ENCODE peak calls at places on chromosomes 6 and 20, in ten cellular contexts. S is PC-3, O is uterus, L is heart right ventricle, N is IMR-90, I is endodermal cell, E is A549, C is left lung, D is tibial artery, Z is upper lobe of left lung. K is an unnamed sample. For H3K4me1, the result is how much of the 10 kb centered on the place peaks cover.

GRCh38 chr6:90078513-90079289 is 184.4 kb downstream of the GJA10 start:
- DNase-seq in C (no peak), S (no peak), D (no peak), I (no peak), N (no peak), L (no peak), Z (no peak), O (no peak), E (no peak), K (no peak)

GRCh38 chr6:160198577-160199211 is 59.9 kb downstream of the SLC22A2 start:
- DNase-seq in D (no peak), O (no peak), I (no peak), L (no peak), Z (no peak), E (peak), C (no peak), N (no peak), S (peak), K (no peak)

GRCh38 chr6:107813555-107814194 is 10.4 kb downstream of the SCML4 start:
- DNase-seq in Z (no peak), N (no peak), I (peak), E (no peak), C (no peak), S (no peak), O (no peak), L (no peak), D (no peak), K (peak)

GRCh38 chr6:137160763-137161162 is 12.7 kb downstream of the IL22RA2 start:
- DNase-seq in N (peak), L (no peak), C (no peak), Z (no peak), S (peak), O (no peak), D (no peak), E (no peak), I (no peak), K (peak)

GRCh38 chr6:21115111-21115510 is 478.4 kb upstream of the SOX4 start:
- DNase-seq in C (no peak), O (no peak), S (no peak), Z (no peak), I (no peak), N (peak), D (no peak), L (peak), E (no peak), K (no peak)

GRCh38 chr6:87092435-87092834 is 2.5 kb downstream of the CGA start:
- DNase-seq in N (no peak), I (no peak), D (no peak), S (no peak), E (no peak), L (no peak), C (no peak), O (no peak), Z (no peak), K (no peak)

GRCh38 chr6:139540276-139540675 is 165.8 kb upstream of the CITED2 start:
- DNase-seq in S (peak), N (peak), E (no peak), I (no peak), L (no peak), D (no peak), O (no peak), C (peak), Z (no peak), K (no peak)

GRCh38 chr6:96499781-96500180 is 21.8 kb upstream of the UFL1 start:
- DNase-seq in D (no peak), I (no peak), Z (no peak), C (no peak), E (no peak), O (no peak), L (no peak), S (no peak), N (no peak), K (no peak)

GRCh38 chr6:151773382-151773781 is 34.1 kb upstream of the ESR1 start:
- DNase-seq in L (no peak), D (no peak), N (no peak), O (no peak), C (no peak), Z (no peak), E (no peak), I (peak), S (peak), K (no peak)

DNA sequence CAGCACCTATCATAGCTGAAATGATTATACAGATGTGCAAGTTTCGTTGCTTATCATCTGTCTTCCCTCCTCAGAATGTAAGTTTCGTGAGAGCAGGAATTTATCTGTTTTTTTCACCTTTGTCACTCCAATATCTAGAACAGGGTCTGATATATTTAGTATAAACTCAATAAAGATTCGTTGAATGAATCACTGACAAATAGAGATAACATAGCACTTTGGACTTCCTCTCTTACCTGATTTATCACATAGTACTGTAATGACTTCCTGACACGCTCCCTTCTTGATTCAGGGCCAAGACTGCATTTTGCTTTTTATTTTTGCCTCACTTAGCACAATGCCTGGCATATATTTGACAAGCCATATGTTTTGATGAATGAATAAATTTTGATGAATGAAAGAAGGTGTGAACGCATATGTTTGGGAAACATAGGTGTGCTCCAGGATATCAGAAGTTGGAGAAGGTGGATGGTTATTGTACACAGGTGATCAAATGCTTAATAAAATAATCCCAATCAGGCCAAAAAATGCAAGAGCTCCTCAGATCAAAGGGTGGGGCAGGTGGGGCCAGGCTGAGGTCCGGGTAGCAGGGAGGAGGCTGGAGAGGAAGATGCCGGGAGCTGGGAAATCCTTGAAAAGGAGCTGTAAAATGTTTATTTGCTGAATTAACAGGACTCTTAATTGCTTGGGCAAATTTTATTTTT is 33.0 kb downstream of the PIM1 start:
- DNase-seq in D (no peak), Z (no peak), S (peak), L (no peak), C (no peak), N (no peak), O (no peak), I (peak), E (no peak), K (no peak)
- H3K4me1 ChIP-seq in D (under half), Z (under half), S (under half), L (under half), C (under half), N (under half), O (under half), I (under half), E (under half), K (under half)

GRCh38 chr6:124795879-124796838 is 166.1 kb upstream of the RNF217 start:
- DNase-seq in C (peak), D (no peak), E (peak), S (peak), I (peak), N (peak), L (peak), O (no peak), Z (no peak), K (no peak)
- H3K27ac ChIP-seq in C (no peak), D (no peak), E (no peak), S (no peak), I (peak), N (no peak), L (no peak), O (no peak), Z (no peak), K (no peak)

DNA sequence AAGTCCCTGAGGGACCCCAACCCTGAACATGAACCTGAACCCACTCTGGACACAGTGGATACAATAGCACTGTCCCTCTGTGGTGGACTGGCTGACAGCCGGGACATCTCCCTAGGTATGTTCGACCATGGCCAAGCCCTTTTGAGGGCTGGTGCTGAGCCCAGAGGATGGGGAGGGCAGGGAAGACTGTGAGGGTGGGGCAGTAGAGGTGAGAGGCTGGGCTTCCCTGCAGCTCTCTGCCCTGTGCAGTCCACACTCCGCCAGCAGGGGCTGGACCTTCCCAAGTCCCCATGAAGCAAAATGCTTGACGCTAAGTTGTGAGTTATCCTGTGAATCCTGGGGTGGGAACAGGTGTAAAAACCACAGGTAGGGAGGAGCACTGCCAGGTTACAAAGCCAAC is 11.5 kb downstream of the LPIN3 start:
- DNase-seq in E (peak), S (no peak), L (no peak), D (no peak), N (no peak), Z (no peak), C (no peak), O (no peak), I (peak), K (no peak)
- TF ChIP-seq CTCF in E (no peak), S (peak), L (no peak), D (no peak), N (no peak), Z (no peak), C (no peak), O (no peak), I (peak), K (peak)

GRCh38 chr6:1870267-1870666 is 260.6 kb downstream of the FOXC1 start:
- DNase-seq in S (no peak), Z (no peak), L (no peak), O (no peak), E (no peak), N (no peak), C (no peak), D (no peak), I (no peak), K (no peak)
- H3K4me1 ChIP-seq in S (under half), Z (under half), L (under half), O (under half), E (under half), N (under half), C (under half), D (under half), I (under half), K (under half)

DNA sequence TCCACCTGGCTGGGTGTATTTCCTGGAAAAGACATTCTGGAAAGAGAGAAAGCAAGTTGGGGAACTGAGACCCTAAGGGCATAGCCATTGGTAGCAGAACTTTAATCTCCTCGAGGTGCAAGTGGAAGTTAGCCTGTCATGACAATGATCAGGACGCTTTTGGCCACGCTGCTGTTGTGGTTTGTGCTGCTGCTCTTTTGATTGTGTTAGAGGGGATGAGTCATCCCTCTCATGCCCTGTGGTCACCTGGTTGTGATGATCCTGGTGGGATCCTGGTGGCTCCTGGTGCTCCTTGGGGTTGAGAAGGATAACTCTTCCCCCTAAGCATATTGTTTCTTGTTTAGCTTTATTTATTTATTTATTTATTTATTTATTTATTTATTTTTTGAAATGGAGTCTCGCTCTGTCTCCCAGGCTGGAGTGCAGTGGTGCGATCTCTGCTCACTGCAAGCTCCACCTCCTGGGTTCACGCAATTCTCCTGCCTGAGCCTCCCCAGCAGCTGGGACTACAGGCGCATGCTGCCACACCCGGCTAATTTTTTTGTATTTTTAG is 350.3 kb downstream of the KIF16B start:
- DNase-seq in C (no peak), O (no peak), D (no peak), L (no peak), N (no peak), Z (no peak), I (no peak), S (peak), E (no peak), K (no peak)
- H3K27ac ChIP-seq in C (no peak), O (no peak), D (no peak), L (no peak), N (no peak), Z (no peak), I (no peak), S (no peak), E (no peak), K (no peak)

GRCh38 chr6:18504232-18504596 is 117.1 kb downstream of the RNF144B start:
- DNase-seq in E (no peak), I (no peak), D (no peak), C (no peak), N (no peak), L (no peak), O (no peak), Z (no peak), S (no peak), K (no peak)
- TF ChIP-seq CTCF in E (no peak), I (no peak), D (no peak), C (no peak), N (no peak), L (no peak), O (no peak), Z (no peak), S (no peak), K (no peak)

GRCh38 chr20:51176446-51176845 is 153.5 kb upstream of the KCNG1 start:
- DNase-seq in C (no peak), N (no peak), Z (no peak), E (no peak), I (no peak), O (no peak), L (no peak), D (no peak), S (no peak), K (no peak)

GRCh38 chr20:51175724-51176123 is 152.8 kb upstream of the KCNG1 start:
- DNase-seq in D (no peak), I (peak), S (no peak), N (no peak), Z (no peak), O (no peak), L (no peak), E (no peak), C (no peak), K (no peak)

GRCh38 chr20:51175156-51175555 is 152.2 kb upstream of the KCNG1 start:
- DNase-seq in D (no peak), N (no peak), L (no peak), Z (no peak), O (no peak), I (peak), C (no peak), S (no peak), E (no peak), K (no peak)

GRCh38 chr20:51178153-51178552 is 155.2 kb upstream of the KCNG1 start:
- DNase-seq in O (no peak), E (no peak), D (no peak), S (no peak), Z (no peak), N (no peak), C (no peak), I (no peak), L (no peak), K (no peak)

GRCh38 chr20:51176846-51177245 is 153.9 kb upstream of the KCNG1 start:
- DNase-seq in D (no peak), E (no peak), I (no peak), L (no peak), S (no peak), Z (no peak), C (no peak), N (peak), O (no peak), K (no peak)
- H3K4me1 ChIP-seq in D (under half), E (under half), I (under half), L (under half), S (under half), Z (under half), C (under half), N (under half), O (under half), K (under half)

GRCh38 chr6:42135722-42136121 is 6.7 kb downstream of the C6orf132 start:
- DNase-seq in N (no peak), D (no peak), I (no peak), C (no peak), E (no peak), L (no peak), Z (no peak), O (no peak), S (no peak), K (no peak)

GRCh38 chr6:42138190-42138589 is 4.2 kb downstream of the C6orf132 start:
- DNase-seq in D (no peak), O (no peak), N (no peak), L (no peak), Z (no peak), I (no peak), E (no peak), S (no peak), C (no peak), K (no peak)

GRCh38 chr6:42135161-42135560 is 7.3 kb downstream of the C6orf132 start:
- DNase-seq in C (no peak), I (no peak), N (no peak), O (no peak), D (no peak), Z (no peak), L (no peak), S (no peak), E (no peak), K (no peak)

GRCh38 chr6:42137192-42137753 is 5.1 kb downstream of the C6orf132 start:
- DNase-seq in C (no peak), Z (no peak), S (peak), L (no peak), N (no peak), I (peak), O (no peak), D (no peak), E (peak), K (no peak)

GRCh38 chr6:42136508-42137191 is 5.8 kb downstream of the C6orf132 start:
- DNase-seq in C (no peak), I (peak), O (no peak), D (no peak), E (peak), L (no peak), Z (no peak), N (peak), S (peak), K (peak)
- H3K27ac ChIP-seq in C (peak), I (peak), O (no peak), D (no peak), E (peak), L (no peak), Z (peak), N (peak), S (peak), K (peak)

DNA sequence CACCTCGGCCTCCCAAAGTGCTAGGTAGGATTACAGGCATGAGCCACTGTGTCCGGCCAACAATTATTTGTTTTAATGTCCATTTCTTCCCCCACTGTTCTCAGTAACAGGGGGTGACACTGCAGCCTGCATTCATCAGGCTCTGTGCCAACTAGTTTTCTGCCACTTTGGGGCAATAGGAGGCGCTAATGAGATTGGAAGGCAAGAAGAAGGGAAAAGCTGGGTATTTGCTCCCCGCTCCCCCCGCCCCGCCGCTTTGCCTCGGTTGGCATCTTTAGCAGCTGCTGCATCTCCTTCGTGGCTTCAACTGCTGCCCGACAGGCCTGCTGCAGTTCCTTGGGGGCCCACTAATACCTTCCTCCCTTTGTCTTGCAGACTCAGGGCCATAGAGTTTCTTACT is 35.0 kb upstream of the MDGA1 start:
- DNase-seq in Z (peak), O (no peak), I (peak), S (no peak), C (no peak), D (no peak), N (no peak), L (no peak), E (no peak), K (no peak)
- TF ChIP-seq CTCF in Z (no peak), O (no peak), I (peak), S (peak), C (no peak), D (no peak), N (no peak), L (no peak), E (no peak), K (no peak)

GRCh38 chr6:23349521-23350147 is 776.4 kb upstream of the NRSN1 start:
- DNase-seq in L (no peak), I (no peak), Z (no peak), C (no peak), N (peak), O (no peak), D (no peak), S (peak), E (peak), K (peak)
- H3K4me1 ChIP-seq in L (under half), I (under half), Z (under half), C (under half), N (under half), O (under half), D (under half), S (under half), E (under half), K (under half)

K was measured in foreskin keratinocyte.